ENCODE peak calls at places on chromosome 5, in five cellular contexts. One of them, this sample, is unnamed.

GRCh38 chr5:124658867-124659557 is 87.4 kb downstream of the ZNF608 start:
- DNase-seq in ovary: no peak
- DNase-seq in H1: no peak
- DNase-seq in breast epithelium: no peak
- DNase-seq in WERI-Rb-1: no peak
- DNase-seq in this sample: no peak

GRCh38 chr5:28580616-28581015 is 1542.2 kb upstream of the CDH9 start:
- DNase-seq in ovary: no peak
- DNase-seq in H1: no peak
- DNase-seq in breast epithelium: no peak
- DNase-seq in WERI-Rb-1: no peak
- DNase-seq in this sample: no peak

GRCh38 chr5:164051745-164052144 is 546.3 kb downstream of the MAT2B start:
- DNase-seq in ovary: no peak
- DNase-seq in H1: no peak
- DNase-seq in breast epithelium: no peak
- DNase-seq in WERI-Rb-1: no peak
- DNase-seq in this sample: no peak

GRCh38 chr5:44246986-44247385 is 142.2 kb downstream of the FGF10 start:
- DNase-seq in ovary: no peak
- DNase-seq in H1: no peak
- DNase-seq in breast epithelium: no peak
- DNase-seq in WERI-Rb-1: no peak
- DNase-seq in this sample: no peak

GRCh38 chr5:41831155-41831554 is 39.1 kb downstream of the OXCT1 start:
- DNase-seq in ovary: no peak
- DNase-seq in H1: no peak
- DNase-seq in breast epithelium: no peak
- DNase-seq in WERI-Rb-1: no peak
- DNase-seq in this sample: no peak

GRCh38 chr5:102048940-102049339 is 247.1 kb downstream of the SLCO4C1 start:
- DNase-seq in ovary: no peak
- DNase-seq in H1: no peak
- DNase-seq in breast epithelium: no peak
- DNase-seq in WERI-Rb-1: peak
- DNase-seq in this sample: no peak

GRCh38 chr5:102130386-102130785 is 165.7 kb downstream of the SLCO4C1 start:
- DNase-seq in ovary: no peak
- DNase-seq in H1: no peak
- DNase-seq in breast epithelium: no peak
- DNase-seq in WERI-Rb-1: no peak
- DNase-seq in this sample: no peak

GRCh38 chr5:18799482-18800128 is 1165.3 kb downstream of the TAF11L14 start:
- DNase-seq in ovary: no peak
- DNase-seq in H1: no peak
- DNase-seq in breast epithelium: no peak
- DNase-seq in WERI-Rb-1: no peak
- DNase-seq in this sample: no peak

GRCh38 chr5:142015781-142016533 is 3.1 kb upstream of the GNPDA1 start:
- DNase-seq in ovary: no peak
- DNase-seq in H1: no peak
- DNase-seq in breast epithelium: no peak
- DNase-seq in WERI-Rb-1: no peak
- DNase-seq in this sample: no peak

GRCh38 chr5:134133995-134134541 is 19.6 kb downstream of the TCF7 start:
- DNase-seq in ovary: no peak
- DNase-seq in H1: no peak
- DNase-seq in breast epithelium: no peak
- DNase-seq in WERI-Rb-1: no peak
- DNase-seq in this sample: peak

GRCh38 chr5:17283121-17283415 is 65.6 kb downstream of the BASP1 start:
- DNase-seq in ovary: no peak
- DNase-seq in H1: no peak
- DNase-seq in breast epithelium: no peak
- DNase-seq in WERI-Rb-1: no peak
- DNase-seq in this sample: no peak

GRCh38 chr5:138932171-138932810 is 57.2 kb upstream of the LRRTM2 start:
- DNase-seq in ovary: no peak
- DNase-seq in H1: no peak
- DNase-seq in breast epithelium: peak
- DNase-seq in WERI-Rb-1: peak
- DNase-seq in this sample: peak

GRCh38 chr5:80141147-80141671 is 106.1 kb downstream of the THBS4 start:
- DNase-seq in ovary: peak
- DNase-seq in H1: peak
- DNase-seq in breast epithelium: peak
- DNase-seq in WERI-Rb-1: peak
- DNase-seq in this sample: peak

GRCh38 chr5:18105449-18105848 is 471.2 kb downstream of the TAF11L14 start:
- DNase-seq in ovary: no peak
- DNase-seq in H1: no peak
- DNase-seq in breast epithelium: no peak
- DNase-seq in WERI-Rb-1: no peak
- DNase-seq in this sample: no peak

GRCh38 chr5:111454198-111454606 is 58.1 kb downstream of the STARD4 start:
- DNase-seq in ovary: no peak
- DNase-seq in H1: no peak
- DNase-seq in breast epithelium: no peak
- DNase-seq in WERI-Rb-1: no peak
- DNase-seq in this sample: no peak

GRCh38 chr5:151107084-151107483 is 26.2 kb upstream of the TNIP1 start:
- DNase-seq in ovary: no peak
- DNase-seq in H1: no peak
- DNase-seq in breast epithelium: no peak
- DNase-seq in WERI-Rb-1: no peak
- DNase-seq in this sample: peak

GRCh38 chr5:151110992-151111391 is 30.2 kb upstream of the TNIP1 start:
- DNase-seq in ovary: no peak
- DNase-seq in H1: no peak
- DNase-seq in breast epithelium: no peak
- DNase-seq in WERI-Rb-1: no peak
- DNase-seq in this sample: no peak

GRCh38 chr5:151108566-151108965 is 27.7 kb upstream of the TNIP1 start:
- DNase-seq in ovary: no peak
- DNase-seq in H1: no peak
- DNase-seq in breast epithelium: no peak
- DNase-seq in WERI-Rb-1: no peak
- DNase-seq in this sample: no peak

GRCh38 chr5:151107738-151108520 is 27.1 kb upstream of the TNIP1 start:
- DNase-seq in ovary: no peak
- DNase-seq in H1: no peak
- DNase-seq in breast epithelium: peak
- DNase-seq in WERI-Rb-1: no peak
- DNase-seq in this sample: peak

DNA sequence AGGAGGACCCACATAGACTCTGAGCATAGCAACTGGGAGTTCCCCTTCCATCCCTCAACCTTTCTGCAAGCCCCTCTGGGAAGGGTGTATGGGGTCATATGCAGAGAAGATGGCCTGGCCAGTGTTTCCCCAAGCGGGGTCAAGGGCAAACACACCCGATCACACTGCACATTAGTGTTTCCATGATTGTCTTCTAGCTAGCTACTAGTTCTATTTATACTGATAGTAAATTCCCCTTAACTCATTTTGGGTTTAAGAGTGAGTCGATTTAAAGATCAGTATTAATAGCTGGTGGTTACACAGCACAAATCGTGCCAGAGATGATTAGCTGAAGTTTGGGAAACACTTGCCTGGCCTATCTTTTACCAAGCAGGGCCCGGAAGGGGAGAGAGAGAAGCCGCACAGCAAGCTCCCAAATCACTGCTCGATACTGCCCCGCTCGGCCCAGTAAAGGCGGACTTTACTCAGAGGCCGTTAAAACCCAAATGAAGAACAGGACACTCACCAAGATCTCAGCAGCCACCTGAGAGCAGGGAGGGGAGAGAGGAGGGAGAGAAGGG is 29.4 kb upstream of the TNIP1 start:
- DNase-seq in ovary: no peak
- DNase-seq in H1: no peak
- DNase-seq in breast epithelium: no peak
- DNase-seq in WERI-Rb-1: no peak
- DNase-seq in this sample: no peak
- H3K27ac ChIP-seq in ovary: no peak
- H3K27ac ChIP-seq in H1: no peak
- H3K27ac ChIP-seq in breast epithelium: no peak
- H3K27ac ChIP-seq in WERI-Rb-1: no peak
- H3K27ac ChIP-seq in this sample: no peak

GRCh38 chr5:181050016-181050415 is 9.9 kb downstream of the BTNL9 start:
- DNase-seq in ovary: no peak
- DNase-seq in H1: no peak
- DNase-seq in breast epithelium: no peak
- DNase-seq in WERI-Rb-1: no peak
- DNase-seq in this sample: no peak

GRCh38 chr5:181052928-181053759 is 13.1 kb downstream of the BTNL9 start:
- DNase-seq in ovary: no peak
- DNase-seq in H1: no peak
- DNase-seq in breast epithelium: no peak
- DNase-seq in WERI-Rb-1: no peak
- DNase-seq in this sample: no peak

GRCh38 chr5:181052526-181052927 is 12.5 kb downstream of the BTNL9 start:
- DNase-seq in ovary: no peak
- DNase-seq in H1: no peak
- DNase-seq in breast epithelium: no peak
- DNase-seq in WERI-Rb-1: no peak
- DNase-seq in this sample: no peak

GRCh38 chr5:181053760-181054122 is 13.7 kb downstream of the BTNL9 start:
- DNase-seq in ovary: no peak
- DNase-seq in H1: no peak
- DNase-seq in breast epithelium: no peak
- DNase-seq in WERI-Rb-1: no peak
- DNase-seq in this sample: no peak

GRCh38 chr5:181051841-181052525 is 11.9 kb downstream of the BTNL9 start:
- DNase-seq in ovary: no peak
- DNase-seq in H1: no peak
- DNase-seq in breast epithelium: no peak
- DNase-seq in WERI-Rb-1: no peak
- DNase-seq in this sample: no peak
- H3K4me3 ChIP-seq in ovary: no peak
- H3K4me3 ChIP-seq in H1: peak
- H3K4me3 ChIP-seq in breast epithelium: no peak
- H3K4me3 ChIP-seq in WERI-Rb-1: no peak
- H3K4me3 ChIP-seq in this sample: peak

DNA sequence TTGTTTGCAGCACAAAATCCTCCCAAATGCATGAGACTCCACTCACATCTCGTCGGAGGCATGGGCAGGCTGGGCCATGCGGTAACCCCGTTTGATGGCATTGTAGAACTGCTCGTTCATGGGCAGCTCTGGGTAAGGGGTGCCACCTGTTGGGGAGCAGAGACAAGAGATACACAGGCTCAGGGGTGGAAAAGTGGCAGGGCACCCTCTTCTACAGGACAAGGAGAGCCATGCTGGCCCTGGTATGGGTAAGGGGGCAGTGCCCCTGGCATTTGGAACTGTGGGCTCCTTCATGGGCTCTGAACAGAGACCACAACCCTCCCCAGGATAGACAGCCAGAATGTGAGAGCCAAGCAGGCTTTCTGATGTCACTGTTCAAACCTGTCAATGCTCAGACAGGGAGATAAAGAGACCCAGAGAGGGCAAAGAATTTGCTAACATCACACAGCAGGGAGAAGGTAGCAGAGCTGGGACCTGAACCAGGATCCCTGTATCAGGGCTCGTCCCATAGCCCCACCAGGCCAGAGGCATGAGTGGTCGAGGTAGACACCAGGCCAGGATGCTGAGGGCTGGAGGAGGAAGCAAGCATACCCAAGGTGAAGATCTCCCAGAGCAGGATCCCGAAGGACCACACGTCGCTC is 33.2 kb upstream of the CSF1R start:
- DNase-seq in ovary: no peak
- DNase-seq in H1: no peak
- DNase-seq in breast epithelium: no peak
- DNase-seq in WERI-Rb-1: peak
- DNase-seq in this sample: no peak
- TF ChIP-seq CTCF in ovary: no peak
- TF ChIP-seq CTCF in H1: no peak
- TF ChIP-seq CTCF in breast epithelium: no peak
- TF ChIP-seq CTCF in WERI-Rb-1: peak
- TF ChIP-seq CTCF in this sample: no peak

GRCh38 chr5:149445343-149445738 is 66.2 kb upstream of the IL17B start:
- DNase-seq in ovary: no peak
- DNase-seq in H1: no peak
- DNase-seq in breast epithelium: no peak
- DNase-seq in WERI-Rb-1: no peak
- DNase-seq in this sample: no peak
- H3K27ac ChIP-seq in ovary: peak
- H3K27ac ChIP-seq in H1: peak
- H3K27ac ChIP-seq in breast epithelium: peak
- H3K27ac ChIP-seq in WERI-Rb-1: no peak
- H3K27ac ChIP-seq in this sample: peak

DNA sequence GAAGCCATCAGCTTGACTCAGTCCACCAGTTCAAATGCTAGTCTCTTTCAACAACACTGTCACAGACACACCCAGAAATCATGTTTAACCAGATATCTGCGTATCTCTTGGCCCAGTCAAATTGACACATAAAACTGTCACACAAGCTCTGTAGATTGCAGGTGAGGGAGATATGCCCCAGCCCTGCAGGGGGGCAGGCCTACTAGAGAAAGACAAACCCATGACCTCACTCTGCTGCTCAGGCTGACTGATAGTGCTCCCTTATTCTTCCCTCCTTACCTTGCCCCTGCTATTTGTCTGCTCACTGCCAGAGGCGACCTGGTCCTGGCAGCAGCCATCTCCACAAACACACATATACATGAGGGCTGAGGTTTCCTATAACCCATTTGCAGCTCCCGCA is 351.3 kb downstream of the DRD1 start:
- DNase-seq in ovary: no peak
- DNase-seq in H1: no peak
- DNase-seq in breast epithelium: no peak
- DNase-seq in WERI-Rb-1: no peak
- DNase-seq in this sample: no peak
- H3K4me3 ChIP-seq in ovary: no peak
- H3K4me3 ChIP-seq in H1: no peak
- H3K4me3 ChIP-seq in breast epithelium: no peak
- H3K4me3 ChIP-seq in WERI-Rb-1: no peak
- H3K4me3 ChIP-seq in this sample: no peak

GRCh38 chr5:867300-867699 is 16.5 kb upstream of the ZDHHC11 start:
- DNase-seq in ovary: no peak
- DNase-seq in H1: no peak
- DNase-seq in breast epithelium: no peak
- DNase-seq in WERI-Rb-1: no peak
- DNase-seq in this sample: no peak
- TF ChIP-seq CTCF in ovary: no peak
- TF ChIP-seq CTCF in H1: peak
- TF ChIP-seq CTCF in breast epithelium: no peak
- TF ChIP-seq CTCF in WERI-Rb-1: peak
- TF ChIP-seq CTCF in this sample: no peak

This sample was measured in stomach.